ENCODE peak calls at places on chromosomes 12 and 14, in five cellular contexts. D, F, G, Y and V are unnamed samples.

GRCh38 chr12:51086933-51087332 is 3.5 kb upstream of the CSRNP2 start:
- DNase-seq in D (no peak), F (no peak), G (no peak), Y (no peak), V (no peak)

GRCh38 chr12:87253157-87253556 is 776.0 kb downstream of the C12orf50 start:
- DNase-seq in D (no peak), F (no peak), G (no peak), Y (no peak), V (no peak)

GRCh38 chr14:65239143-65239672 is 136.9 kb upstream of the MAX start:
- DNase-seq in D (no peak), F (peak; percentile 77), G (peak; percentile 85), Y (no peak), V (no peak)

GRCh38 chr14:40855343-40855742 is 751.3 kb upstream of the LRFN5 start:
- DNase-seq in D (no peak), F (no peak), G (no peak), Y (no peak), V (no peak)

GRCh38 chr12:4324366-4324765 is 3.4 kb downstream of the TIGAR start:
- DNase-seq in D (no peak), F (no peak), G (no peak), Y (no peak), V (no peak)

GRCh38 chr14:81464253-81465001 is 64.3 kb upstream of the STON2 start:
- DNase-seq in D (no peak), F (peak; percentile 64), G (peak; percentile 68), Y (peak; percentile 53), V (peak; percentile 73)

GRCh38 chr12:124021025-124021406 is 48.0 kb downstream of the ZNF664 start:
- DNase-seq in D (no peak), F (no peak), G (no peak), Y (no peak), V (no peak)

GRCh38 chr12:114777052-114777451 is 93.1 kb upstream of the TBX3 start:
- DNase-seq in D (no peak), F (peak; percentile 75), G (no peak), Y (no peak), V (no peak)

GRCh38 chr12:65946821-65947220 is 122.5 kb downstream of the HMGA2 start:
- DNase-seq in D (no peak), F (peak; percentile 81), G (no peak), Y (no peak), V (no peak)

GRCh38 chr14:68486809-68487208 is 306.1 kb downstream of the ZFP36L1 start:
- DNase-seq in D (no peak), F (no peak), G (no peak), Y (no peak), V (no peak)

GRCh38 chr14:73463411-73463810 is 5.1 kb upstream of the NUMB start:
- DNase-seq in D (no peak), F (peak; percentile 98), G (peak; percentile 68), Y (no peak), V (peak; percentile 47)

GRCh38 chr14:96100171-96101064 is 61.3 kb downstream of the C14orf132 start:
- DNase-seq in D (peak; percentile 49), F (peak; percentile 83), G (peak; percentile 87), Y (peak; percentile 64), V (peak; percentile 70)

GRCh38 chr12:76266797-76267196 is 81.4 kb downstream of the BBS10 start:
- DNase-seq in D (no peak), F (peak; percentile 90), G (no peak), Y (peak; percentile 39), V (peak; percentile 37)

GRCh38 chr12:100503228-100503628 is 29.6 kb downstream of the NR1H4 start:
- DNase-seq in D (no peak), F (no peak), G (no peak), Y (no peak), V (no peak)

GRCh38 chr12:24864796-24865125 is 84.1 kb downstream of the BCAT1 start:
- DNase-seq in D (no peak), F (peak; percentile 60), G (no peak), Y (no peak), V (no peak)

GRCh38 chr12:3884671-3885070 is 11.5 kb upstream of the PARP11 start:
- DNase-seq in D (no peak), F (no peak), G (no peak), Y (no peak), V (no peak)

GRCh38 chr14:77236814-77237213 is 34.2 kb downstream of the NGB start:
- DNase-seq in D (no peak), F (no peak), G (no peak), Y (no peak), V (no peak)

GRCh38 chr14:32560213-32560857 is 231.2 kb downstream of the AKAP6 start:
- DNase-seq in D (peak; percentile 28), F (peak; percentile 82), G (peak; percentile 74), Y (peak; percentile 60), V (peak; percentile 49)

GRCh38 chr14:43204816-43205215 is 1302.3 kb downstream of the FSCB start:
- DNase-seq in D (no peak), F (no peak), G (no peak), Y (no peak), V (no peak)

GRCh38 chr14:51430600-51430999 is 190.6 kb downstream of the TMX1 start:
- DNase-seq in D (no peak), F (no peak), G (no peak), Y (no peak), V (no peak)

GRCh38 chr14:62777510-62777909 is 267.7 kb downstream of the KCNH5 start:
- DNase-seq in D (no peak), F (no peak), G (no peak), Y (no peak), V (no peak)

GRCh38 chr12:62588916-62589315 is 122.3 kb downstream of the MON2 start:
- DNase-seq in D (no peak), F (peak; percentile 45), G (no peak), Y (no peak), V (no peak)

GRCh38 chr14:32666310-32666709 is 272.4 kb upstream of the NPAS3 start:
- DNase-seq in D (no peak), F (no peak), G (no peak), Y (no peak), V (no peak)

GRCh38 chr12:76356094-76356493 is 7.9 kb upstream of the BBS10 start:
- DNase-seq in D (no peak), F (no peak), G (no peak), Y (no peak), V (no peak)

GRCh38 chr14:100305446-100306255 is 593 bp downstream of the SLC25A29 start:
- DNase-seq in D (peak; percentile 71), F (no peak), G (peak; percentile 67), Y (peak; percentile 30), V (peak; percentile 56)

GRCh38 chr12:6376079-6376941 is 947 bp upstream of the SCNN1A start:
- DNase-seq in D (no peak), F (peak; percentile 64), G (peak; percentile 68), Y (peak; percentile 86), V (no peak)

DNA sequence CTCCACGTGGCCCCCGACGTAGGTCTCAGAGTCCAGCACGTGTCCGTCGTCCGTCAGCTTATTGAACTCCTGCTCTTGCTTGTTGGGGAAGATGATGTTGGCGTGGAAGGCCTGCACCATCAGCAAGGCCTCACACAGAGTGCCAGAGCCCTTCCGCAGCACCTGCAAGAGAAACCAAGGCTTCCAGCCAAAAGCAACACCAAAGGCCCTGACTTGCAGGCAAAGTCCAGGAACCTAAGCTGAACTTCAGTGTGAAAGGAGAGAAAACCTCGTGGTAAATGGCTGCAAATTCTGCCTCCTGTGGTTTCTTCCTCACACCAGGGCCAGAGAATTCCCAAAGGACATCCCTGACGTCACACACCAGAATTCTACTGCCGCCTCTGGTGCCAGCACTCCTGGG is 14.5 kb downstream of the POLE start:
- DNase-seq in D (no peak), F (no peak), G (no peak), Y (no peak), V (no peak)
- H3K36me3 ChIP-seq in D (no peaks in the 10 kb centered on the region), F (peaks cover 47% of the 10 kb centered on the region), G (no peaks in the 10 kb centered on the region), Y (peaks cover 2% of the 10 kb centered on the region), V (peaks cover 41% of the 10 kb centered on the region)

DNA sequence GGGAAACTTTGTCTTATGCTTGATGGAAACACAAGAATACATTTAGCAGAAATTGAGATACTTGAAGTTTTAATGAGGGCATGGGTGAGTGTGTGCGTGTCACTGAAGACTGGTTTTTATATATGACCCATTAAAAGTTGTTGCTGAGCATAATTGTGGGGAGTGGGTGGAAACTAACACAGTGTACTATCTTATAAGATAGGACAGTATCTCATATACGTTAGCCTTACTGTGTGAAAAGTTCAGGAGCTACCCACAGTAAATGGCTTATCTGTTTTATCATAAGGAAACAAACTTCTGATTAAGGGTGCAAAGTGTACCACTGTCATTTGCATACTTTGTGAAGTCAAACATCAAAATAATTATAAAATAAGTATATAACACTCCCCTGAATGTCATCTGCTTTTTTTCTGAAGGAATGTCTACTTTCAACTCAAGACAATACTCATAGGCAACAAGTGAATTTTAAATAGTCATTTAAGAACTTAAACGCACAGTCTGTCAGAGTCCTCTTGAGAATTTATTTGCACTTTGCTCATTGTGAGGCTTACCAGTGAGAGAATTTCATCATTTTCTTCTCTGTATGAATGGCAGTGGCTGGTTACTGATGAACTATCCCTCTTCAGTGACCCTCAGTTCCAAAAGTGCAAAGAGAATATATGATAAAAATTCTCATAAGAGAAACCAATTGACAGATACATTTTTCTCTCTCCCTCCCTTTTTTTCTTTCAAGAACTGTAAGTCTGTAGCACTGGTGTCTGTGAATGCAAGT is 4.2 kb downstream of the PDE3A start:
- DNase-seq in D (no peak), F (no peak), G (no peak), Y (no peak), V (no peak)
- TF ChIP-seq POLR2A in D (no peak), F (no peak), G (peak; percentile 84), Y (no peak), V (no peak)

DNA sequence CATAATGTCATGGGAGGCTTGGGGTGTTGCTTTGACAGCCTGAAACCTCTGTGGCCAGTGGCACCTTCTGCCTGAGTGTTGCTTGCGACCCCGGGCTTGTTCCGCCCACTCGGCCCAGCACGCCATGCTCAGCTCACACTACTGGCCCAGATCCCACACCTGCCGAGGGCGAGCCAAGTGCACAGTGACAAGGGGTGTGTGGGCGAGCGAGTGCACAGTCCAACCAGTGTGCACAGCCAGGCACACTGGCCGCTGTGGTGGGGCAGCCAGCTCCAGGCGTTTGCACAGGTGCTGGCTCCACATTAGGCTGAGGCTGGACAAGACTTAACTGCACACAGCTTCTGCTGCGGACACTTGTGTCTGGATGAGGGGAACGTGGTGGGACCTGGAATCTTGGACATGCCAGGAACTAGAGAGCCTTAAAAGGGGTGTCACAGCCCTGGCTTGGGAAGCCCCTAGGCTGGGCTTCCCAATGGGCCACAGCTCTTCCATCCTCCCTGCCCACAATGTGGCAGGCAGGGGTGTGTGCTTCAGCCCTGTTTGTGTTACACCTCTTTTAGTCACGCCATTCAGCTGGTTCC is 609.2 kb upstream of the FOXG1 start:
- DNase-seq in D (no peak), F (no peak), G (no peak), Y (no peak), V (no peak)
- H3K9me3 ChIP-seq in D (no peaks in the 10 kb centered on the region), F (peaks cover 12% of the 10 kb centered on the region), G (no peaks in the 10 kb centered on the region), Y (no peaks in the 10 kb centered on the region), V (no peaks in the 10 kb centered on the region)

GRCh38 chr12:121793501-121793835 is at the start of gene RHOF:
- DNase-seq in D (peak; percentile 63), F (no peak), G (peak; percentile 88), Y (no peak), V (peak; percentile 47)

GRCh38 chr12:121793836-121794531 is 496 bp upstream of the RHOF start:
- DNase-seq in D (peak; percentile 92), F (peak; percentile 89), G (peak; percentile 97), Y (peak; percentile 88), V (peak; percentile 93)

GRCh38 chr12:121789800-121790748 is 3.4 kb downstream of the RHOF start:
- DNase-seq in D (no peak), F (peak; percentile 34), G (peak; percentile 97), Y (no peak), V (no peak)

GRCh38 chr12:121792607-121793500 is 634 bp downstream of the RHOF start:
- DNase-seq in D (peak; percentile 78), F (no peak), G (peak; percentile 83), Y (no peak), V (peak; percentile 58)

GRCh38 chr12:121791671-121792496 is 1.6 kb downstream of the RHOF start:
- DNase-seq in D (no peak), F (no peak), G (peak; percentile 91), Y (no peak), V (peak; percentile 58)
- H3K36me3 ChIP-seq in D (no peaks in the 10 kb centered on the region), F (peaks cover 7% of the 10 kb centered on the region), G (no peaks in the 10 kb centered on the region), Y (no peaks in the 10 kb centered on the region), V (peaks cover 13% of the 10 kb centered on the region)